ENCODE peak calls at places on chromosomes 1 and 21, in seven cellular contexts. P is kidney, L is body of pancreas, T is DND-41, Q is choroid plexus epithelial cell, V is tibial nerve, E is AG09309. X is an unnamed sample.

GRCh38 chr1:48107516-48107915 is 110.3 kb upstream of the TRABD2B start:
- DNase-seq in Q (peak), E (no peak), P (no peak), L (no peak), T (no peak), V (no peak), X (no peak)

GRCh38 chr1:160192234-160192633 is 1.9 kb downstream of the CASQ1 start:
- DNase-seq in P (no peak), L (no peak), Q (no peak), T (no peak), E (no peak), V (no peak), X (no peak)

GRCh38 chr1:117895482-117896114 is 33.8 kb downstream of the GDAP2 start:
- DNase-seq in L (peak), T (peak), V (peak), E (peak), P (no peak), Q (peak), X (peak)

GRCh38 chr21:44487831-44488230 is 32.5 kb downstream of the LRRC3 start:
- DNase-seq in Q (peak), T (peak), E (no peak), P (no peak), L (no peak), V (no peak), X (peak)

GRCh38 chr21:27047331-27048314 is 80.7 kb upstream of the ADAMTS5 start:
- DNase-seq in L (no peak), P (no peak), Q (peak), E (no peak), T (no peak), V (no peak), X (peak)

GRCh38 chr1:189499736-189500135 is 977.9 kb downstream of the BRINP3 start:
- DNase-seq in T (no peak), V (no peak), L (no peak), Q (peak), P (no peak), E (no peak), X (no peak)

GRCh38 chr1:194355488-194356106 is 1169.2 kb upstream of the B3GALT2 start:
- DNase-seq in V (no peak), Q (no peak), L (no peak), P (no peak), E (no peak), T (no peak), X (no peak)

GRCh38 chr1:116105996-116106395 is 5.2 kb upstream of the MAB21L3 start:
- DNase-seq in L (no peak), E (no peak), Q (no peak), T (no peak), P (no peak), V (no peak), X (no peak)

GRCh38 chr1:5757177-5757820 is 234.9 kb downstream of the NPHP4 start:
- DNase-seq in Q (no peak), V (no peak), T (no peak), E (no peak), P (peak), L (no peak), X (no peak)

GRCh38 chr1:32636793-32637561 is 13.4 kb downstream of the ZBTB8OS start:
- DNase-seq in Q (no peak), V (no peak), P (no peak), L (no peak), T (no peak), E (no peak), X (peak)

GRCh38 chr1:114353233-114353632 is 157.8 kb downstream of the TRIM33 start:
- DNase-seq in P (peak), E (peak), L (peak), V (no peak), T (peak), Q (peak), X (peak)

GRCh38 chr1:85577421-85578320 is 2.9 kb upstream of the CCN1 start:
- DNase-seq in V (no peak), E (no peak), L (peak), Q (peak), T (no peak), P (peak), X (no peak)

GRCh38 chr1:235259133-235259778 is 68.7 kb downstream of the ARID4B start:
- DNase-seq in E (no peak), L (peak), T (peak), V (no peak), P (no peak), Q (no peak), X (no peak)

GRCh38 chr1:165696625-165697100 is 1.7 kb downstream of the ALDH9A1 start:
- DNase-seq in V (no peak), E (peak), P (no peak), T (no peak), Q (peak), L (no peak), X (peak)

GRCh38 chr1:166915941-166916340 is 39.9 kb upstream of the TADA1 start:
- DNase-seq in P (no peak), Q (peak), V (no peak), E (no peak), L (no peak), T (no peak), X (peak)

GRCh38 chr1:67097305-67097704 is 37.5 kb downstream of the C1orf141 start:
- DNase-seq in E (no peak), L (no peak), P (no peak), T (no peak), Q (no peak), V (no peak), X (no peak)

GRCh38 chr1:175150596-175151319 is 41.8 kb downstream of the KIAA0040 start:
- DNase-seq in Q (no peak), V (no peak), E (no peak), P (no peak), L (peak), T (no peak), X (peak)

GRCh38 chr1:151547119-151547899 is 7.2 kb downstream of the TUFT1 start:
- DNase-seq in V (no peak), Q (peak), T (no peak), P (peak), L (peak), E (peak), X (peak)
- H3K4me3 ChIP-seq in V (no peak), Q (no peak), T (no peak), P (no peak), L (no peak), E (no peak), X (no peak)

GRCh38 chr1:247102381-247102780 is 1.8 kb downstream of the ZNF669 start:
- DNase-seq in Q (peak), T (no peak), L (no peak), V (no peak), P (no peak), E (no peak), X (peak)
- H3K4me3 ChIP-seq in Q (no peak), T (peak), L (no peak), V (no peak), P (no peak), E (no peak), X (no peak)

GRCh38 chr1:197763307-197763706 is 12.0 kb downstream of the DENND1B start:
- DNase-seq in P (no peak), V (no peak), T (no peak), E (no peak), Q (no peak), L (no peak), X (no peak)

GRCh38 chr1:197768014-197768413 is 7.3 kb downstream of the DENND1B start:
- DNase-seq in T (no peak), P (no peak), L (no peak), E (no peak), V (no peak), Q (no peak), X (no peak)

GRCh38 chr1:197761654-197762053 is 13.6 kb downstream of the DENND1B start:
- DNase-seq in T (no peak), P (no peak), V (no peak), Q (no peak), L (no peak), E (no peak), X (no peak)

DNA sequence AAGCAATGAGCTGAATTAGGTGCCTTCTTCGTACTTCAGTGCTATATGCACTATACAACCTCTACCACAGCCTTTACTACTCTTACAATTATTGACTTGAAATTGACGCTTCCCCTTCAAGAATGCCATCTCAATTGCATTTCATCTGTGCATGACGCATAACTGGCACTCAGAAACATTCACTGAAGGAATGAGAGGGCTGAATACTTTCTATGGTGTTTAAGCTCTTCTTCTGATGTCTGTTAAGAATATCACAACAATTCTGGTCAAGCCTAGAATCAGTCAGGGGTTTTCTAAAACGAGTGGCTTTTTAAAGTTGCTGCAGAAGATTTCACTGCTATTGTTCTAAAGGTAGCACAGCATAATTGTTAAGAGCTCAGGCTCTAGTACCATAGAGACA is 11.5 kb downstream of the DENND1B start:
- DNase-seq in T (no peak), Q (no peak), V (no peak), E (no peak), P (no peak), L (no peak), X (no peak)
- H3K4me3 ChIP-seq in T (no peak), Q (no peak), V (no peak), E (no peak), P (no peak), L (no peak), X (no peak)

GRCh38 chr1:63317814-63318156 is 4.6 kb upstream of the FOXD3 start:
- DNase-seq in P (no peak), V (no peak), E (no peak), T (no peak), Q (no peak), L (no peak), X (no peak)
- H3K4me3 ChIP-seq in P (no peak), V (peak), E (no peak), T (no peak), Q (no peak), L (no peak), X (no peak)

DNA sequence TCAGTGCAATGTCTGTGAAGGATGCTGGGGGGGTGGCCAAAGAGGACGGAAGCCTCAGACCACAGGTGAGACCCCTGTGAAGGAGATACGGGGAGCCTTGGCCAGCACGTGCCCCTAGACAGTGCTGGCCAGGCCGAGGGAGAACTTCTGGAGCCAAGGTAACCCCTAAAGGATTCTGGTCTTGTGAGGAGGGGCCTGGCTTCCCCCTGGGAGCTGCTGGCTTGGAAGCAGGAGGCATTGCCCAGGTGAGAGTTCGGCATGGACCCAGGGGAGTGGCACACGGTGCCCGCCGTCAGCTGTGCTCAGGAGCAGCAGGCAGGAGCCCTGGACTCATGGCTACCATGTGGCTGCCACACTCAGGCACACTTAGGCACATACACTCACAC is 1.3 kb upstream of the COL6A2 start:
- DNase-seq in Q (no peak), P (peak), L (no peak), V (no peak), E (no peak), T (no peak), X (no peak)
- H3K4me3 ChIP-seq in Q (no peak), P (no peak), L (no peak), V (no peak), E (peak), T (no peak), X (no peak)

GRCh38 chr21:14874379-14874778 is 190.4 kb downstream of the NRIP1 start:
- DNase-seq in T (no peak), Q (no peak), V (no peak), E (no peak), L (no peak), P (no peak), X (no peak)

GRCh38 chr21:14869984-14870840 is 194.6 kb downstream of the NRIP1 start:
- DNase-seq in T (no peak), P (no peak), V (no peak), L (no peak), E (no peak), Q (no peak), X (no peak)

GRCh38 chr21:14871861-14872260 is 192.9 kb downstream of the NRIP1 start:
- DNase-seq in E (no peak), V (no peak), T (no peak), L (no peak), P (no peak), Q (no peak), X (no peak)

GRCh38 chr21:14866859-14867560 is 197.8 kb downstream of the NRIP1 start:
- DNase-seq in Q (no peak), T (no peak), P (no peak), V (no peak), L (no peak), E (no peak), X (no peak)

GRCh38 chr21:14870841-14871126 is 194.0 kb downstream of the NRIP1 start:
- DNase-seq in T (no peak), P (no peak), E (no peak), L (no peak), V (no peak), Q (no peak), X (no peak)
- H3K4me3 ChIP-seq in T (no peak), P (no peak), E (no peak), L (no peak), V (no peak), Q (no peak), X (no peak)

GRCh38 chr1:110673197-110673701 is 1.5 kb downstream of the KCNA3 start:
- DNase-seq in P (no peak), Q (no peak), T (peak), L (no peak), E (no peak), V (no peak), X (no peak)

GRCh38 chr1:110672001-110672752 is 2.6 kb downstream of the KCNA3 start:
- DNase-seq in Q (no peak), V (no peak), T (peak), L (no peak), P (no peak), E (no peak), X (no peak)

GRCh38 chr1:110671323-110671722 is 3.4 kb downstream of the KCNA3 start:
- DNase-seq in L (no peak), P (no peak), T (no peak), V (no peak), Q (no peak), E (no peak), X (no peak)

GRCh38 chr1:110673805-110674336 is 869 bp downstream of the KCNA3 start:
- DNase-seq in Q (no peak), E (no peak), V (no peak), L (no peak), P (peak), T (peak), X (no peak)

GRCh38 chr1:110672753-110673108 is 2.0 kb downstream of the KCNA3 start:
- DNase-seq in E (no peak), Q (no peak), T (peak), L (no peak), V (no peak), P (no peak), X (no peak)
- H3K4me3 ChIP-seq in E (no peak), Q (no peak), T (peak), L (no peak), V (no peak), P (no peak), X (no peak)

DNA sequence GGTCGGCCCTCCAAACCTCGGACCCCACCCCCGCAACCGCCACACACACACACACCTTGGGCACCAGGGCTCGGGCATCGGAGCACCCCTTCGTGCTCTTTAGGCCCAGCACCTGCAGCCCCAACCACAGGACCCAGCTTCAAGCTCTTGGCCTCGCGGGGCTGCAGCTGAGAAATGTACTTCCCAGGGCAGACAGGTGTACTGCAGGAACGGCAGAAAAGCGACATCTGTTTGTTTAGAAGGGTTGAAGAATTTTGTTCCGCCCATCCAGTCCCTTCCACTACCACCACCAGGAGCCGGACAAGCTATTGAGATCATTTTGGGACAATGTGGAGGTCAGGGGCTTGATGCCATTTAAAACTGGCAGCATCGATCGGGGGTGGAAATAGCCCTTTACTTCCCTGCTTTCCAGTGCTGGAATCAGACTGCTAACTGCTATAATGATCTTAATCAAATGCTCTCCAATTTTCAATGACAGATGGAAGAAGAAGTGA is 1.7 kb downstream of the SERTAD4 start:
- DNase-seq in Q (no peak), P (no peak), T (peak), E (no peak), V (no peak), L (no peak), X (no peak)
- H3K4me3 ChIP-seq in Q (no peak), P (peak), T (no peak), E (peak), V (peak), L (no peak), X (peak)

GRCh38 chr1:3654549-3655281 is 2.4 kb downstream of the TP73 start:
- DNase-seq in Q (no peak), E (no peak), V (no peak), L (no peak), T (no peak), P (peak), X (no peak)

GRCh38 chr1:3651939-3652537 is at the start of gene TP73:
- DNase-seq in E (no peak), P (peak), T (peak), L (no peak), Q (no peak), V (no peak), X (no peak)

GRCh38 chr1:3651011-3651938 is 1.0 kb upstream of the TP73 start:
- DNase-seq in L (no peak), Q (no peak), T (no peak), V (no peak), E (no peak), P (peak), X (peak)

GRCh38 chr1:3653286-3653618 is 936 bp downstream of the TP73 start:
- DNase-seq in Q (no peak), P (no peak), T (no peak), E (no peak), V (no peak), L (no peak), X (no peak)

GRCh38 chr1:3652538-3653285 is 396 bp downstream of the TP73 start:
- DNase-seq in Q (no peak), P (peak), L (no peak), V (no peak), T (peak), E (no peak), X (no peak)
- H3K4me3 ChIP-seq in Q (no peak), P (no peak), L (no peak), V (no peak), T (peak), E (no peak), X (no peak)

GRCh38 chr1:8926707-8927694 is 18.7 kb upstream of the CA6 start:
- DNase-seq in E (no peak), V (no peak), T (no peak), L (no peak), Q (no peak), P (no peak), X (no peak)

GRCh38 chr1:8925960-8926359 is 19.7 kb upstream of the CA6 start:
- DNase-seq in P (no peak), L (no peak), E (no peak), V (no peak), T (no peak), Q (no peak), X (no peak)

GRCh38 chr1:8922962-8923361 is 22.7 kb upstream of the CA6 start:
- DNase-seq in E (no peak), P (no peak), L (no peak), T (no peak), Q (no peak), V (no peak), X (no peak)

GRCh38 chr1:8925406-8925805 is 20.3 kb upstream of the CA6 start:
- DNase-seq in Q (no peak), T (no peak), L (no peak), V (no peak), E (no peak), P (no peak), X (no peak)
- H3K4me3 ChIP-seq in Q (no peak), T (no peak), L (no peak), V (no peak), E (no peak), P (no peak), X (no peak)

X was measured in astrocyte of the spinal cord.